ENCODE peak calls at places on chromosome 12, in nine cellular contexts. V is T-helper 9 cell; Z is esophagus squamous epithelium; C is neural crest cell; D is RWPE2; J is left ventricle myocardium superior; F is activated T-helper 1 cell treated with anti-CD3 and anti-CD28 coated beads, Interleukin-2, amount 50 U/mL, for 16 hours; I is G401; O is central memory CD4-positive, alpha-beta T cell. B is an unnamed sample.
A peak's percentile ranks its signal among the peaks of the same experiment; 100 is the strongest.

GRCh38 chr12:28568709-28569108 is 378.5 kb downstream of the CCDC91 start:
- DNase-seq in J (no peak), F (no peak), D (no peak), Z (no peak), O (no peak), I (no peak), C (no peak), V (no peak), B (no peak)

GRCh38 chr12:78392918-78393317 is 471.7 kb upstream of the SYT1 start:
- DNase-seq in O (no peak), J (no peak), C (no peak), F (no peak), V (no peak), Z (no peak), D (no peak), I (peak; percentile 88), B (no peak)

GRCh38 chr12:6294533-6295186 is 15.8 kb upstream of the PLEKHG6 start:
- DNase-seq in D (no peak), C (no peak), V (no peak), J (no peak), Z (no peak), I (no peak), O (no peak), F (no peak), B (no peak)

GRCh38 chr12:52132754-52133161 is 53.3 kb downstream of the SMIM41 start:
- DNase-seq in O (no peak), Z (no peak), V (no peak), F (no peak), C (no peak), J (no peak), D (no peak), I (no peak), B (no peak)

GRCh38 chr12:94980577-94980976 is 22.9 kb downstream of the NDUFA12 start:
- DNase-seq in C (no peak), J (no peak), Z (no peak), V (no peak), D (no peak), I (peak; percentile 56), O (peak; percentile 21), F (no peak), B (no peak)

GRCh38 chr12:94676011-94676709 is 25.8 kb upstream of the TMCC3 start:
- DNase-seq in J (no peak), D (no peak), C (no peak), Z (no peak), F (no peak), I (no peak), V (no peak), O (peak; percentile 55), B (peak; percentile 37)

GRCh38 chr12:131915774-131916173 is 13.3 kb upstream of the PUS1 start:
- DNase-seq in Z (no peak), D (no peak), V (no peak), O (no peak), F (no peak), I (no peak), C (no peak), J (no peak), B (no peak)

GRCh38 chr12:13173012-13173441 is 23.5 kb upstream of the EMP1 start:
- DNase-seq in D (no peak), F (no peak), C (no peak), Z (no peak), V (no peak), J (no peak), O (no peak), I (no peak), B (no peak)

GRCh38 chr12:42798811-42799438 is 209.4 kb upstream of the PRICKLE1 start:
- DNase-seq in J (no peak), D (no peak), O (no peak), Z (no peak), C (no peak), F (no peak), V (no peak), I (no peak), B (no peak)

GRCh38 chr12:109673379-109673778 is 40.2 kb upstream of the FAM222A start:
- DNase-seq in C (no peak), F (no peak), I (no peak), V (no peak), D (no peak), J (no peak), O (no peak), Z (no peak), B (no peak)

GRCh38 chr12:126051611-126052107 is 986.4 kb downstream of the AACS start:
- DNase-seq in F (no peak), J (no peak), V (no peak), I (no peak), Z (no peak), D (peak; percentile 77), O (no peak), C (no peak), B (no peak)

GRCh38 chr12:46831335-46832083 is 5.7 kb upstream of the SLC38A4 start:
- DNase-seq in V (no peak), D (no peak), J (peak; percentile 90), O (no peak), Z (no peak), I (no peak), F (no peak), C (peak; percentile 6), B (no peak)

GRCh38 chr12:1681493-1681807 is 9.4 kb upstream of the ADIPOR2 start:
- DNase-seq in D (no peak), F (no peak), V (no peak), Z (no peak), O (no peak), C (no peak), J (no peak), I (no peak), B (no peak)

GRCh38 chr12:3042826-3043225 is 34.4 kb upstream of the TSPAN9 start:
- DNase-seq in O (no peak), F (no peak), D (peak; percentile 51), J (no peak), C (no peak), Z (no peak), V (no peak), I (no peak), B (no peak)

GRCh38 chr12:52598966-52599365 is 2.3 kb downstream of the KRT72 start:
- DNase-seq in V (no peak), O (no peak), F (no peak), J (no peak), C (no peak), D (peak; percentile 23), Z (no peak), I (no peak), B (no peak)

GRCh38 chr12:119061208-119061796 is 80.0 kb downstream of the SRRM4 start:
- DNase-seq in V (no peak), J (peak; percentile 78), C (peak; percentile 77), D (peak; percentile 17), Z (no peak), I (peak; percentile 41), F (no peak), O (no peak), B (no peak)

GRCh38 chr12:53070901-53071492 is 8.2 kb downstream of the SPRYD3 start:
- DNase-seq in C (no peak), F (no peak), O (no peak), D (no peak), V (no peak), J (no peak), Z (no peak), I (no peak), B (no peak)